ENCODE peak calls at places on chromosome 2, in four cellular contexts. B, Q, I and V are unnamed samples.

GRCh38 chr2:83229443-83229842 is 1229.6 kb downstream of the SUCLG1 start:
- DNase-seq in B (no peak), Q (no peak), I (no peak), V (no peak)

GRCh38 chr2:157258520-157259326 is 1.2 kb downstream of the GALNT5 start:
- DNase-seq in B (no peak), Q (peak), I (peak), V (no peak)

GRCh38 chr2:218517434-218518206 is 50.5 kb downstream of the USP37 start:
- DNase-seq in B (peak), Q (no peak), I (no peak), V (peak)

GRCh38 chr2:37231251-37232130 is at the start of the genes CEBPZ and NDUFAF7:
- DNase-seq in B (peak), Q (peak), I (peak), V (peak)

GRCh38 chr2:66929632-66930385 is 467.3 kb upstream of the ETAA1 start:
- DNase-seq in B (no peak), Q (no peak), I (peak), V (no peak)

GRCh38 chr2:205786976-205787375 is 104.7 kb downstream of the NRP2 start:
- DNase-seq in B (no peak), Q (no peak), I (no peak), V (no peak)

GRCh38 chr2:111986116-111986900 is 68.8 kb upstream of the TMEM87B start:
- DNase-seq in B (no peak), Q (peak), I (no peak), V (no peak)

GRCh38 chr2:195622966-195623365 is 34.1 kb upstream of the SLC39A10 start:
- DNase-seq in B (no peak), Q (no peak), I (no peak), V (no peak)

GRCh38 chr2:197795277-197795676 is 9.1 kb upstream of the PLCL1 start:
- DNase-seq in B (no peak), Q (no peak), I (no peak), V (no peak)

GRCh38 chr2:132915812-132916211 is 245.8 kb upstream of the LYPD1 start:
- DNase-seq in B (no peak), Q (no peak), I (no peak), V (no peak)

GRCh38 chr2:103669579-103669978 is 907.7 kb downstream of the TMEM182 start:
- DNase-seq in B (no peak), Q (no peak), I (no peak), V (no peak)

GRCh38 chr2:241764272-241765241 is 12.1 kb upstream of the GAL3ST2 start:
- DNase-seq in B (no peak), Q (peak), I (no peak), V (no peak)

GRCh38 chr2:160224060-160224459 is 24.0 kb upstream of the ITGB6 start:
- DNase-seq in B (peak), Q (no peak), I (no peak), V (peak)

GRCh38 chr2:39523308-39524044 is 86.4 kb upstream of the MAP4K3 start:
- DNase-seq in B (no peak), Q (no peak), I (no peak), V (no peak)

GRCh38 chr2:205698556-205699282 is 16.4 kb downstream of the NRP2 start:
- DNase-seq in B (no peak), Q (no peak), I (no peak), V (no peak)

GRCh38 chr2:142868281-142868762 is 9.1 kb upstream of the KYNU start:
- DNase-seq in B (peak), Q (no peak), I (peak), V (no peak)

GRCh38 chr2:45750484-45750883 is 99.0 kb downstream of the PRKCE start:
- DNase-seq in B (no peak), Q (no peak), I (no peak), V (no peak)

GRCh38 chr2:120365236-120365793 is 19.4 kb downstream of the INHBB start:
- DNase-seq in B (no peak), Q (no peak), I (no peak), V (no peak)

GRCh38 chr2:185219981-185220380 is 518.6 kb upstream of the FSIP2 start:
- DNase-seq in B (no peak), Q (no peak), I (no peak), V (no peak)

GRCh38 chr2:133247613-133248012 is 320.6 kb downstream of the NCKAP5 start:
- DNase-seq in B (no peak), Q (no peak), I (no peak), V (no peak)

GRCh38 chr2:174617120-174617519 is 19.5 kb upstream of the WIPF1 start:
- DNase-seq in B (no peak), Q (no peak), I (no peak), V (no peak)
- TF ChIP-seq CTCF in B (no peak), Q (no peak), I (no peak), V (no peak)

GRCh38 chr2:96574364-96574763 is 37.8 kb downstream of the ARID5A start:
- DNase-seq in B (no peak), Q (no peak), I (no peak), V (no peak)
- TF ChIP-seq CTCF in B (no peak), Q (peak), I (no peak), V (peak)

DNA sequence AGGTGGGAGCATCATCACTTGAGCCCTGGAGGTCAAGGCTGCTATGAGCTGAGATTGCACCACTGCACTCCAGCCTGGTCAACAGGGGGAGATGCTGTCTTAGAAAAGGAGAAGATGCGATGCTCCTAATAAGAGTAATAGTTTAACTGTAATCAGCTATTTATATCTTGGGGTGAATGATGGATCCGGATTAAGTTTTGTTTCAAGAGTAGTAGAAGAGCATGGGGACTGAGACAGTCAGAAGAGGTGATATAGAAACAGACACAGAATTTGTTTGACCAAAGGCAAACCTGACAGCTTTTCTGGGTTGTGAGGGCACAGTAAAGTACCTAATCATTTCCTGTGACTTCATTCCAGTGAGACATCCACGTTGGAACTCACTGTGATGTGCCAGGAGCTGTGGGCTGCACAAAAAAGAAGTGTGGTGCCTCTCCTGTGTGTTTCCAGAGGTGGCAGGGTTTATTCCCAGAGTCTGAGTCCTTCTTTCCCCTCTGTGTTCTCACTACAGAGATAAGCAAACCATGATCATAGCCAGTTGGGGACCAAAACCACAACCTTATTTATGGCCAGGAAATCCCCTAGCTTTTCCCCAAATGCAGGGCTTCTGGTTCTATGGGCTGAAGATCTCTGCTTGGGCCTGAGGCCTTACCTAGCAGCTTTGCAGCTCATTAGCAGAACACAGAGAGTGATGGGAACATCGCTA is 113.7 kb downstream of the XRCC5 start:
- DNase-seq in B (peak), Q (peak), I (no peak), V (peak)
- TF ChIP-seq CTCF in B (peak), Q (peak), I (no peak), V (peak)

DNA sequence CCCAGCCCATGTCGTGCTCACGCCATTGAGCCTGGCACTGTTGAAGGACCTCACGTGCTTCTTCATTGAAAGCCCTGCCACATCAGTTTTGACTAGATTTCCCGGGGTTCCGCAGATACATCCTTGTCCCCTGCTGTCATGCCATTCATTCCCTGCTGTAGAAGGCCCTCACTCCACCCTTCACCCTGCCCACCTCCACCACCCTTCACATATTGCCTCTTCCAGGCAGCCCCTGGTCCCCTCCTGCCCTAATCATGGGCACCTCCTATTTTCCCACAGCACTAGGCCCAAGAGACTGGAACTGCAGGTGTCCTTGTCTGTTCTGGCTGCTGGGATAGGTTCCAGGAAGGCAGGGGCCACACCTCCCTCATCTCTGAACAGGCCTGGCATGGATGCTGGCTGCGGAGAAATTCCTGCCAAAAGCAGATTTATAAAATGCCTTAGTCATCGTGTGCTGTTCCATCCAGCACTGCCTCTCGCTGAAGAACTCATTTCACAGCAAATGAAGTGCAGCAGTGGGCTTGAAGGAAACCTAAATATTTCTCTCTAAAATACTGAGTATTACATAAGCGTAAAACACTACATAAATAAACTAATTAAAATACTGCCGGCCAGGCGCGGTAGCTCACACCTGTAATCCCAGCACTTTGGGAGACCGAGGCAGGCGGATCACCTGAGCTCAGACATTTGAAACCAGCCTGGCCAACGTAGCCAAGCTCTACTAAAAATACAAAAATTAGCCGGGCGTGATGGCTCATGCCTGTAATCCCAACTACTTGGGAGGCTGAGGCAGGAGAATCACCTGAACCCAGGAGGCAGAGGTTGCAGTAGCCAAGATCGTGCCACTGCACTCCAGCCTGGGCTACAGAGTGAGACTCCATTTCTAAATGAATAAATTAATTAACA is 38.4 kb downstream of the EIF4E2 start:
- DNase-seq in B (no peak), Q (no peak), I (peak), V (no peak)
- TF ChIP-seq CTCF in B (no peak), Q (no peak), I (no peak), V (no peak)

DNA sequence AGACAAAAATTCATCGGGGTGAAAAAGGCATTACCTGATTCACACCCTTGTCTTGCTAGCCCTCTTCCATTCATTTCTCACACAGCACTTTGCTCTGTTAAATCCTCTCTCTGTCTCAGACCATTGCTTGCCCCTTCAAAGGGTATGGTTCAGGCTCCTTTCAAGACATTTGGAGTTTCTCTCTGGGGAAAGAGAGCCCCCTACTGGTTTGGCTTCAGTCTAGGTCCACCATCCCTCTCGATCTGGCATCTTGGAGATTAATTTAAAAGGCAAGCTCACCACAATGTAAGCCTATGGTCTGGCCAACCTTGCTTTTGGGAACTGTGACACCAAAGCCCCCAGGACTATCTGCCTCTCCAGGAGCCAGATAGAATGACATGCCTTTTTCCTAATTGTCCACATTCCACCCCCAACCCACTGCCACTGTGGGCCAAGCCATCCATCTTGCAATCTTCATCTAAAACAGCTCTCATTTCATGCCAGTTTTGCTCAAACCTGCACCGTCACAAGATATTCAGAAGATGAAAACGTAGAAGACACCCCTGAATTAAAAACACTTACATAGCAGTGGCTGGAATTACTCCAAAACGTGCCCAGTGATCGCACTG is 94.0 kb downstream of the FARSB start:
- DNase-seq in B (no peak), Q (peak), I (peak), V (peak)
- TF ChIP-seq CTCF in B (peak), Q (peak), I (peak), V (peak)

DNA sequence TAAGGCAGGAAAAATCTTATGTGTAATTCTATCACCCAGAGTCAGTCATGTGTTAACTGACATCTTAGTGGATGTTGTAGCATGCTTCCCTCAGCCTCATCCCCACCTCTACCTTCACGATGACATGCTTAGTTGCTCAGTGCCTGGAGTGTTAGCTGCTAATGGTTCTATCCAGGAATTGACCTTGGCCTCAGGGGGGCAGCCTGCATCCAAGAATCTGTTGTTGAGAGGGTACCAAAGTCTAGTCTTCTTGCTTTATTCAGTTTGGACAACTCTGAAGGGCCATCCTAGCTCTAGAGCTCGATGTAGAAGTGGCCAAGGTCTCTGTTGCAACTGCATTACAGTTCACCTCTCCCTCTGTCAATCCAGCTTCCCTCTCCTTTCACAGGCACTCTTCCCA is 61.2 kb downstream of the ACYP2 start:
- DNase-seq in B (no peak), Q (peak), I (peak), V (peak)
- TF ChIP-seq CTCF in B (peak), Q (peak), I (no peak), V (peak)

GRCh38 chr2:161426788-161427412 is 10.8 kb downstream of the TBR1 start:
- DNase-seq in B (no peak), Q (peak), I (no peak), V (peak)
- TF ChIP-seq CTCF in B (peak), Q (peak), I (peak), V (peak)

DNA sequence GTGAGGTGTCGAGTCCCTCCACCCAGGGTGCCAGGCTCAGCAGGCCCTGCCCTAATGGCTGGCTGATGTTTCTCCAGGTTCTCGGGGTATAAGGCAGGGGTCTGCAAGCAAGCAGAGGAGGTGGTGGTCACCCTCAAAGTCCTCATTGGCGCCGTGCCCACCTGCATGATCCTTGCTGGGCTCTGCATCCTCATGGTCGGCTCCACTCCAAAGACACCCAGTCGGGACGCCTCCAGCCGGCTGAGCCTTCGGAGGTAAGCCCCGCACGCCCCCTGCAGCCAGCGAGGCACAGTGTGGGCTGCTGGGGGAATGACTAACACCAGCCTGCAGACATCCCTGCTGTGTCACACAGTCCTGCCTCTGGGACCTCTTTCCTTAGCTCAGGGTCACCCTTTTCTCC is 14.1 kb downstream of the MFSD2B start:
- DNase-seq in B (no peak), Q (peak), I (no peak), V (no peak)
- TF ChIP-seq CTCF in B (peak), Q (peak), I (no peak), V (peak)

GRCh38 chr2:190740449-190740848 is 91.6 kb downstream of the NAB1 start:
- DNase-seq in B (no peak), Q (no peak), I (no peak), V (no peak)
- TF ChIP-seq CTCF in B (no peak), Q (no peak), I (no peak), V (no peak)

DNA sequence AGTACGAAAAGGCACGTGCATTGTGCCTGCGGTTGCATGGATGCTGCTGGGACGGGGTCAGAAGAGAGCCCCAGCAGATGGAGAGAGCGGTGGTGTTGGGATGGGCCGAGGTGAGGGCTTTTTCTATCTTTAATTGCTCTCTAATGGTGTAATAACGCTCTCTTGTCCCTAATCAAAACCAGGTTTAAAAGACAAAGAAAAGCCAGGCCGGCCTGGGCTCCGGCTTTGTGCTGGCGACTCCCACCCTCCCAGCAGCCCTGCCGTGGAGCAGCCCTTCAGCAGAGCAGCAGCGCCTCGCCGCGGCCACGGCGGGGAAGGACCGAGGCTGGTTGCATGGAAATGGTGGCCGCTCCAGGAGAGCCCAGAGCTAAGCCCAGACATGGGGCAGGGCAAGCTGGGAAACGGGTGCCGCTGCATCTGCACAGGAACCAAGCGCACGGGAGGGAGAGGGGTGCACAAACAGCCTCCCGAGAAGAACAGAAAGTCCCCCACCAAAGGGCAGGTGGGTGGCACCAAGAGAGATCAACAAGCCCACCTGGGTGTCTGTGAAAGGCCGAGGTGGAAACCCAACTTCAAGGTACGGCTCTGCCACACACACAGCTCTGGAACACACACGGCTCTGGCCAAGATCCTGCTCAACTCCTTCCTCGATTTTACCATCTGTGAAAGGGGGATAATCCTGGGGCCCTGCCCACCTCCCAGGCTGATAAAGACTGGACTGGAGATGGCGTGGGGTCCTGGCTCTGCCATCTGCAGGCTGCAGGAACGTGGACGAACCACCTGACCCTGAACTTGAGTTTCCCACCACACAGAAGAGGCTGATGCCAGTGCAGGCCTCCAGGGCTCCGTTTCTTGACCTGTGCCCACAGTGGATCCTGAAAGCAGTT is 15.0 kb downstream of the HS1BP3 start:
- DNase-seq in B (peak), Q (peak), I (peak), V (peak)
- TF ChIP-seq CTCF in B (peak), Q (peak), I (peak), V (peak)